ENCODE peak calls at places on chromosomes 12 and 14, in nine cellular contexts. J is WERI-Rb-1, W is tibial artery, V is psoas muscle, A is WTC11, F is right lobe of liver, M is cardiac fibroblast, N is GM13977, L is H1. K is an unnamed sample.

GRCh38 chr14:94058674-94059138 is 22.3 kb downstream of the DDX24 start:
- DNase-seq in J (no peak), W (no peak), V (no peak), A (no peak), F (no peak), M (no peak), N (no peak), L (no peak), K (no peak)

GRCh38 chr12:16095531-16096110 is 181.9 kb downstream of the SLC15A5 start:
- DNase-seq in J (no peak), W (no peak), V (no peak), A (no peak), F (no peak), M (no peak), N (no peak), L (no peak), K (no peak)

GRCh38 chr12:129771238-129771637 is 132.6 kb downstream of the TMEM132D start:
- DNase-seq in J (no peak), W (no peak), V (no peak), A (no peak), F (no peak), M (no peak), N (no peak), L (peak), K (no peak)

GRCh38 chr14:68976160-68977067 is 2.7 kb downstream of the ACTN1 start:
- DNase-seq in J (no peak), W (peak), V (peak), A (no peak), F (peak), M (no peak), N (no peak), L (no peak), K (peak)

GRCh38 chr12:84910549-84911241 is 1.9 kb downstream of the SLC6A15 start:
- DNase-seq in J (peak), W (no peak), V (no peak), A (no peak), F (no peak), M (peak), N (no peak), L (no peak), K (no peak)

GRCh38 chr14:59328410-59328809 is 136.8 kb downstream of the GPR135 start:
- DNase-seq in J (no peak), W (no peak), V (no peak), A (no peak), F (no peak), M (no peak), N (no peak), L (no peak), K (peak)

GRCh38 chr12:12467222-12467621 is 95.4 kb downstream of the DUSP16 start:
- DNase-seq in J (no peak), W (no peak), V (no peak), A (no peak), F (peak), M (no peak), N (no peak), L (no peak), K (no peak)

GRCh38 chr14:84090837-84091236 is 1439.1 kb upstream of the FLRT2 start:
- DNase-seq in J (no peak), W (no peak), V (no peak), A (no peak), F (no peak), M (no peak), N (no peak), L (no peak), K (no peak)

GRCh38 chr12:93174048-93174447 is 203.7 kb upstream of the NUDT4 start:
- DNase-seq in J (no peak), W (no peak), V (no peak), A (no peak), F (no peak), M (peak), N (no peak), L (no peak), K (peak)

GRCh38 chr12:7144414-7145120 is 14.4 kb downstream of the CLSTN3 start:
- DNase-seq in J (no peak), W (no peak), V (no peak), A (no peak), F (peak), M (peak), N (peak), L (no peak), K (peak)

GRCh38 chr12:30847259-30847658 is 79.3 kb upstream of the TSPAN11 start:
- DNase-seq in J (peak), W (no peak), V (no peak), A (no peak), F (no peak), M (peak), N (no peak), L (no peak), K (peak)

GRCh38 chr12:52156757-52157565 is 34.9 kb downstream of the KRT80 start:
- DNase-seq in J (peak), W (peak), V (peak), A (peak), F (peak), M (peak), N (peak), L (peak), K (peak)

GRCh38 chr14:100422556-100423420 is 99.6 kb downstream of the SLC25A47 start:
- DNase-seq in J (no peak), W (no peak), V (no peak), A (no peak), F (peak), M (no peak), N (no peak), L (no peak), K (peak)

GRCh38 chr12:7498832-7499231 is 4.7 kb downstream of the CD163 start:
- DNase-seq in J (no peak), W (no peak), V (no peak), A (no peak), F (no peak), M (peak), N (no peak), L (no peak), K (peak)

GRCh38 chr12:90515199-90516175 is 439.5 kb downstream of the CCER1 start:
- DNase-seq in J (no peak), W (no peak), V (no peak), A (no peak), F (no peak), M (peak), N (peak), L (no peak), K (no peak)

GRCh38 chr14:102472815-102473158 is 36.8 kb downstream of the ANKRD9 start:
- DNase-seq in J (no peak), W (no peak), V (no peak), A (no peak), F (no peak), M (no peak), N (no peak), L (no peak), K (no peak)

GRCh38 chr12:12449533-12450025 is 92.7 kb downstream of the BORCS5 start:
- DNase-seq in J (no peak), W (no peak), V (no peak), A (no peak), F (peak), M (peak), N (no peak), L (no peak), K (peak)

GRCh38 chr12:58873496-58873895 is 46.8 kb downstream of the LRIG3 start:
- DNase-seq in J (no peak), W (no peak), V (no peak), A (no peak), F (no peak), M (no peak), N (no peak), L (no peak), K (no peak)

GRCh38 chr12:20528208-20528607 is 159.9 kb downstream of the PDE3A start:
- DNase-seq in J (no peak), W (no peak), V (no peak), A (no peak), F (no peak), M (no peak), N (no peak), L (no peak), K (no peak)

GRCh38 chr14:54282849-54283248 is 114.0 kb upstream of the CDKN3 start:
- DNase-seq in J (no peak), W (no peak), V (no peak), A (no peak), F (no peak), M (no peak), N (no peak), L (no peak), K (no peak)

GRCh38 chr12:70823182-70823976 is 97.2 kb downstream of the PTPRR start:
- DNase-seq in J (no peak), W (no peak), V (no peak), A (peak), F (no peak), M (peak), N (no peak), L (no peak), K (no peak)
- TF ChIP-seq CTCF in J (no peak), W (no peak), V (no peak), A (no peak), F (no peak), M (peak), N (no peak), L (peak), K (no peak)

DNA sequence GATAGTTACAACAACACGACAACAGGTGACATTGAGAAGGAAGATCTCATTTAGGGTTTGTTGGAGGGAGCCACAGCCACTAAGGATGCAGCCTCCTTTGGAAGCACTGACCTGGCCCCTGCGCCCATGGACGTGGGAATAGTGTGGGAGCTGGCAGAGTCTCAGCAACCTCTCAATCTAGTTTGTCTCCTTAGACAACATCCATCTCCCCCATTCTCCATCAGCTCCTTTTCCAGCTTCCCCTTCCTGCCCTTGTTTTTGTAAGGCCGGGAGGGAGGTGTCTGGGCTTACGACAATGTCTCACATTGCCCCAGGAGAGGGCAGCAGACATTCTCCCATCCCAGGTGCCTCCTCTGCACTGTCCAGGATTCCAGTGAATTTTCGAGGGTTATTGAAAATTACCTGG is 170.2 kb upstream of the PZP start:
- DNase-seq in J (peak), W (no peak), V (no peak), A (peak), F (no peak), M (no peak), N (no peak), L (no peak), K (peak)
- TF ChIP-seq CTCF in J (peak), W (no peak), V (peak), A (no peak), F (peak), M (no peak), N (peak), L (peak), K (peak)

GRCh38 chr12:1546931-1547640 is 47.3 kb downstream of the FBXL14 start:
- DNase-seq in J (no peak), W (no peak), V (no peak), A (no peak), F (no peak), M (no peak), N (no peak), L (no peak), K (no peak)

GRCh38 chr12:1542599-1542998 is 51.8 kb downstream of the FBXL14 start:
- DNase-seq in J (no peak), W (no peak), V (no peak), A (no peak), F (no peak), M (no peak), N (no peak), L (no peak), K (no peak)

GRCh38 chr12:1540690-1541089 is 53.7 kb downstream of the FBXL14 start:
- DNase-seq in J (no peak), W (no peak), V (no peak), A (no peak), F (no peak), M (peak), N (no peak), L (no peak), K (peak)

DNA sequence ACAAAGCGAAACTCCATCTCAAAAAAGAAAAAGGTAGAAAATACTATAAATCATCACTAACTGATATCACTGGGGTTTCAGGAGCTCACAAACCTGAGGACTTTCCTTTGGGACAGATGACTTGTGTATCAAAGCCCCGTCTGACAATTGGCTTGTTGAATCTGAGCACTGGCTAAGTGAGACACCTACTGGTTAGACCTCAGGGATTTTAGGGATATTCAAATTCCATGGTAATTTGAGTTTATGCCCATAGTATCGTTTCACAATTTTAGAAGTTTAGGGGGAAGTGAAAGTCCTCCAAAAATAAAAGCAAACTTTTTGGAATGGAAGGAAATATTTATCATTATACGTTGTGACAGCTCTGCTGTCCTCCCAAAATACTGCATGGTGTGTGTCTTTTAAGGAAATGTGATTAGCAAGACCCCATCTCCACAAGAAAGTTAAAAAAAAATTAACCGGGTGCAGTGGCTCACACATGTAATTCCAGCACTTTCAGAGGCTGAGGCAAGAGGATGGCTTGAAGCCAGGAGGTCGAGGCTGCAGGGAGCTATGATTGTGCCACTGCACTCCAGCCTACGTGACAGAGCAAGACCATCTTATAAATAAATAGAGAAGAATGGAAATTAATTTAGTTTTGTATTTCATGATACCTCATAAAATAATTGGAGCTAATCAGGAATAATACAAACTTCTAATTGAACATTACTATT is 49.2 kb downstream of the FBXL14 start:
- DNase-seq in J (no peak), W (peak), V (peak), A (no peak), F (no peak), M (peak), N (no peak), L (no peak), K (peak)
- TF ChIP-seq CTCF in J (no peak), W (peak), V (peak), A (no peak), F (peak), M (peak), N (no peak), L (no peak), K (peak)

DNA sequence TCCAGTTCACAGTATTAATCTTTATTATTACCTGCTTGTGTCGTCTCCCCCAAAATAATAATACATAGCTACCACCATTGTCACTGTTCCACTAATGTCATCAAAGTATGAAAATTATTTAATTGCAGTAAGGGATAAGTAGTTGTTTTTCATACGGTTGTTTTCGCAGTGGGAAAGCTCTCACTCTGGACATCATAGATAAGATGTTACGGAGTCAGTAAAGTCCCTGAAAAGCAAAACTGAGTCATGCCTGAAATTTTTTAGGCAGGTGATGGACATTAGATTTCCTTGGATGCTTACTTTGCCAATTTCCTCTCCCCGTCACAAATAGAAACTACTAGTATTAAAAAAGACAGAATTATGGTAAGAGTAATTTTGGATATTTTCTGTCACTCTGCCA is 13.2 kb downstream of the PNP start:
- DNase-seq in J (no peak), W (no peak), V (no peak), A (no peak), F (no peak), M (no peak), N (no peak), L (no peak), K (no peak)
- TF ChIP-seq CTCF in J (no peak), W (no peak), V (no peak), A (no peak), F (no peak), M (no peak), N (no peak), L (no peak), K (no peak)

GRCh38 chr12:26831959-26832816 is 806 bp downstream of the ITPR2 start:
- DNase-seq in J (peak), W (peak), V (peak), A (peak), F (peak), M (peak), N (peak), L (peak), K (peak)

GRCh38 chr12:26830358-26830757 is 2.6 kb downstream of the ITPR2 start:
- DNase-seq in J (no peak), W (no peak), V (no peak), A (no peak), F (no peak), M (no peak), N (no peak), L (no peak), K (no peak)

GRCh38 chr12:26830783-26831601 is 2.0 kb downstream of the ITPR2 start:
- DNase-seq in J (no peak), W (no peak), V (no peak), A (no peak), F (peak), M (no peak), N (no peak), L (no peak), K (peak)

GRCh38 chr12:26833692-26834168 is 736 bp upstream of the ITPR2 start:
- DNase-seq in J (peak), W (no peak), V (peak), A (peak), F (peak), M (peak), N (peak), L (peak), K (no peak)

DNA sequence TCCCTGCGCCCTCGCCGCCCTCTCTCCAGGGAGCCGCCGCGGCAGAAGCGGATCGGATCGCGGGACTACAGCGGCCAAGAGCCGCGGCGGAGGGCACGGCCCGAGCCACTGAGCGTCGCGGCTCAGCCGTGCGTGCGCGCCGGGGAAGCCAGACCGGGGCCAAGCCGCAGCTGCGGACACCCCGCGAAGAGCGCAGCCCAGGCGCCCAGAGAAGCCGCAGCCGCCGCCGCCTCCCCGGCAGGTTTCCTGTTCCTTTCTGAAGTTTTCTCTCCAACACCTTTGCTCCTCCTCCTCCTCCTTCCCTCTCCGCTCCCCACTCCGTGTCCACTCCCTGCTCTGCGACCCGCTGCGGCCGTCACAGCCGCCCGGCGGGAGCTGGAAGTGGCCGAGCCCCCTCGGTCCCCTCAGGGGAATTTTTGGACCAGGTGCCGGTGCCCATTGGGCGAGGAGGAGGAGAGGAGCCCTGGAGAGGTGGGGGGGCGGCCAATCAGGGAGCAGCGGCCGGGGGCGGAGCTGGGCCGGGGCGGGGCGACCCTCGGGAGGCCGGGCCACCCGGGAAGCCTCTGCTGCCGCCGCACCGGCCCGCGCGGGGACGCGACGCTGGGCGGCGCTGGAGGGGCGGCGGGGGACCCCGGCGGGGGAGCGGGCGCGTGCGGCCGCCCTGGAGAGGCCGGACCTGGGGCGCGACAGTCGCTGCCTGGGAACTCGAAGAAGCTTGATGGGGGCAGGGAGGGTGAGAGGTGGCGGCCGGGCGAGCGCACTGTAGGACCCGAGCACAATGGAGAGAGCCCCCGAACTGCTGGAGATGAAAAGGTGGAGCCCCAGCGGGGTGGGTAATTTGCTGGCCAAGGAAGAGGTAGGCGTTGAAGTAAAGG is at the start of gene ITPR2:
- DNase-seq in J (peak), W (peak), V (peak), A (peak), F (peak), M (peak), N (peak), L (peak), K (peak)
- TF ChIP-seq CTCF in J (peak), W (peak), V (peak), A (no peak), F (peak), M (peak), N (peak), L (peak), K (peak)

DNA sequence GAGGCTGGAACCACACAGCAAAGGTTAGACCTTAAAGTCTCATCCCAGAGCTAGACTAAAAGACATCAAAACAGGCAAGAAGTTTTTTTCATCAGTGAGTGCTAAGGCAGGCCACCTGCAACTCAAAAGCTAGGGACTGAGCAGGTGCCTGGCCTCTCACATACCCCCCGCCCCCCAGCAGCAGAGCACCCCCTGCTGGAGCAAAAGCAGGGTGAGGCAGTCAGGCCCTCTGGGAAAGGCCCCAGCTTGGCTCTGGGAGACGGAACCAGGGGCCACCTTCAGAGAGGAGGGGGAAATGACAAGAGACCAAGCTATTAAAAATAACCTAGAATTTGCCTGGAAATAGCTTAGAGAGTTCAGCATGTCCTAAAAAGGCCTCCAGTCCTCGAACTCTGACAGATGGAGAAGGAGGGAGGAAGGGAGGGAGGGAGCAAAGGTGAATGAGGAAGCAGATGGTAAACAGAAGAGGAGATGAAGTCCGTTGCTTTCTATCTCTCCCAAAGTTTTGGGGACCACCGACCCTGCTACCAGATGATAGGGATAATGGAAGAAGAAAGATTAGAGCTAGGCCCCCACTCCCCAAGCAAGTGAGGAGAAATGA is 1.8 kb downstream of the ITGA7 start:
- DNase-seq in J (peak), W (no peak), V (peak), A (peak), F (no peak), M (no peak), N (peak), L (peak), K (no peak)
- TF ChIP-seq CTCF in J (peak), W (peak), V (peak), A (peak), F (no peak), M (peak), N (peak), L (peak), K (no peak)